ENCODE peak calls at places on chromosome 10, in five cellular contexts. H, V, O, D and B are unnamed samples.

GRCh38 chr10:29838529-29838928 is 203.8 kb upstream of the SVIL start:
- DNase-seq in H (no peak), V (no peak), O (no peak), D (no peak), B (no peak)

GRCh38 chr10:111076191-111076681 is 593 bp upstream of the ADRA2A start:
- DNase-seq in H (no peak), V (no peak), O (peak), D (peak), B (no peak)

GRCh38 chr10:75165684-75166622 is 44.6 kb upstream of the VDAC2 start:
- DNase-seq in H (no peak), V (no peak), O (no peak), D (no peak), B (no peak)

GRCh38 chr10:74586088-74586585 is 240.3 kb upstream of the KAT6B start:
- DNase-seq in H (no peak), V (no peak), O (no peak), D (peak), B (no peak)

GRCh38 chr10:114691442-114691941 is 33.4 kb upstream of the ABLIM1 start:
- DNase-seq in H (no peak), V (no peak), O (no peak), D (no peak), B (no peak)

GRCh38 chr10:84197643-84198042 is 3.3 kb downstream of the CDHR1 start:
- DNase-seq in H (no peak), V (no peak), O (no peak), D (no peak), B (no peak)

GRCh38 chr10:68271104-68271882 is 39.4 kb upstream of the ATOH7 start:
- DNase-seq in H (peak), V (no peak), O (no peak), D (no peak), B (no peak)

GRCh38 chr10:98694863-98695262 is 248.1 kb upstream of the HPS1 start:
- DNase-seq in H (no peak), V (no peak), O (no peak), D (no peak), B (no peak)

GRCh38 chr10:13272164-13272571 is 27.7 kb downstream of the PHYH start:
- DNase-seq in H (no peak), V (no peak), O (peak), D (peak), B (no peak)

GRCh38 chr10:97018251-97019212 is 167.2 kb downstream of the SLIT1 start:
- DNase-seq in H (no peak), V (no peak), O (no peak), D (no peak), B (peak)

GRCh38 chr10:85195596-85195995 is 867.2 kb downstream of the CCSER2 start:
- DNase-seq in H (no peak), V (no peak), O (no peak), D (no peak), B (no peak)

GRCh38 chr10:86100581-86101061 is 266.0 kb downstream of the GRID1 start:
- DNase-seq in H (no peak), V (no peak), O (no peak), D (no peak), B (no peak)

GRCh38 chr10:132450825-132451505 is 54.0 kb downstream of the PWWP2B start:
- DNase-seq in H (no peak), V (no peak), O (peak), D (no peak), B (peak)

GRCh38 chr10:86344714-86345161 is 21.9 kb downstream of the GRID1 start:
- DNase-seq in H (no peak), V (peak), O (no peak), D (no peak), B (peak)

GRCh38 chr10:93452143-93452542 is 30.0 kb downstream of the MYOF start:
- DNase-seq in H (no peak), V (no peak), O (no peak), D (no peak), B (no peak)

GRCh38 chr10:78621183-78621789 is 447.5 kb upstream of the ZMIZ1 start:
- DNase-seq in H (no peak), V (no peak), O (no peak), D (no peak), B (no peak)

GRCh38 chr10:118721005-118721876 is 33.5 kb downstream of the CACUL1 start:
- DNase-seq in H (no peak), V (no peak), O (no peak), D (peak), B (no peak)

GRCh38 chr10:114957673-114958072 is 19.7 kb downstream of the TRUB1 start:
- DNase-seq in H (no peak), V (no peak), O (no peak), D (no peak), B (no peak)

GRCh38 chr10:123043409-123043925 is 34.7 kb downstream of the ACADSB start:
- DNase-seq in H (peak), V (no peak), O (no peak), D (peak), B (no peak)

GRCh38 chr10:121556918-121557573 is 41.2 kb downstream of the FGFR2 start:
- DNase-seq in H (no peak), V (no peak), O (no peak), D (no peak), B (no peak)

GRCh38 chr10:63692205-63692896 is 171.2 kb downstream of the REEP3 start:
- DNase-seq in H (no peak), V (no peak), O (no peak), D (no peak), B (no peak)

GRCh38 chr10:4048245-4048864 is 263.3 kb upstream of the KLF6 start:
- DNase-seq in H (no peak), V (no peak), O (no peak), D (no peak), B (no peak)

GRCh38 chr10:44028384-44029137 is 356.3 kb downstream of the CXCL12 start:
- DNase-seq in H (no peak), V (no peak), O (no peak), D (no peak), B (no peak)

GRCh38 chr10:63628526-63629362 is 107.5 kb downstream of the REEP3 start:
- DNase-seq in H (no peak), V (no peak), O (peak), D (peak), B (no peak)

GRCh38 chr10:4353964-4354363 is 472.0 kb upstream of the AKR1E2 start:
- DNase-seq in H (no peak), V (no peak), O (no peak), D (no peak), B (no peak)

GRCh38 chr10:29203432-29203831 is 85.4 kb upstream of the LYZL1 start:
- DNase-seq in H (no peak), V (no peak), O (no peak), D (no peak), B (no peak)

GRCh38 chr10:25451401-25451800 is 276.6 kb downstream of the GPR158 start:
- DNase-seq in H (no peak), V (no peak), O (no peak), D (no peak), B (no peak)

GRCh38 chr10:43707755-43708154 is 59.1 kb upstream of the ZNF32 start:
- DNase-seq in H (no peak), V (no peak), O (peak), D (peak), B (no peak)

GRCh38 chr10:56537984-56538383 is 176.9 kb upstream of the ZWINT start:
- DNase-seq in H (no peak), V (no peak), O (no peak), D (no peak), B (no peak)

GRCh38 chr10:114042895-114043531 is 653 bp upstream of the ADRB1 start:
- DNase-seq in H (no peak), V (peak), O (peak), D (peak), B (no peak)

GRCh38 chr10:17512341-17513001 is 58.1 kb upstream of the ST8SIA6 start:
- DNase-seq in H (peak), V (peak), O (no peak), D (peak), B (no peak)

DNA sequence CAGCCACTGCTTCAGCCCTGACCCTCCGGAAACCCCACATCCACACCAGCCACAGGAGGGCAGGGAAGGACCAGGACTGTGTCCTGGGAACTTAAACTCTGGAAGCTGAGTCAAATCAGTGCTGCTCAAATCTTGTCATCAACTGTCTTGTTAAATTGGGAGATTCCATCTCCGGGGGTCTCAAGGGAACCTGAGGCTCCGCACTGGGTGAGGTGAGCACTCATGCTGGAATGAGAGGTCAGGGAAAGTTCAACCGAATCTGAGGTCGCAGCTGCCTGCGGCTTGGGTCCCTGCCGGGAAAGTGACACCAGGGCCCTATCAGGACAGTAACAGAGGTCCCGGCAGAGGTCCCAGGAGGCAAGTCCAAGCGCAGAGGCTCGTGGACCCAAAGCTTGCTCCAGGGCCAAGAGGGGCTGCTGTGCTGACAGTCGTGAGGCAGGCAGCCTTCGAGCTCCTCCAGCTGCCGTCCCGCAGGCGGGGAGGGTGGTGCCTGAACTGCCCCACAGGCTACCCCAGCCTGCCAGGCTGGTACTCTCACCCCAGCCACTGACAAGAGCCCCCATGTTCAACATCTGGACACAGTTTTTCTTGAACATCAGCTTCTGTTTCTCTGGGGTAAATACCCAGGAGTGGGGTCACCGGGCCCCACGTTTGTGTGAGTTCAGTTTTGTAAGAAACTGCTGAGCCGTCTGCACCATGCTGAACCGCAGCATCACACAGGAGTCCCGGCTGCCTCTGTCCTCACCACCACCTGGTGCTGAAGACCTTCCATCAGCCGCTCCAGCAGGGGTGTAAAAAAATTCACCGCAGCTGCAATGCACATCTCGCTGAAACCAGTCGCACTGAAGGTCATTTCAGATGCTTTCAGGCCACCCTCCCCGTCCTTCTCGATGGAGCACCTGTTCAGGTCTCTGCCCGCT is 101.0 kb downstream of the DIP2C start:
- DNase-seq in H (no peak), V (no peak), O (peak), D (peak), B (no peak)
- TF ChIP-seq CTCF in H (peak), V (no peak), O (peak), D (peak), B (peak)

DNA sequence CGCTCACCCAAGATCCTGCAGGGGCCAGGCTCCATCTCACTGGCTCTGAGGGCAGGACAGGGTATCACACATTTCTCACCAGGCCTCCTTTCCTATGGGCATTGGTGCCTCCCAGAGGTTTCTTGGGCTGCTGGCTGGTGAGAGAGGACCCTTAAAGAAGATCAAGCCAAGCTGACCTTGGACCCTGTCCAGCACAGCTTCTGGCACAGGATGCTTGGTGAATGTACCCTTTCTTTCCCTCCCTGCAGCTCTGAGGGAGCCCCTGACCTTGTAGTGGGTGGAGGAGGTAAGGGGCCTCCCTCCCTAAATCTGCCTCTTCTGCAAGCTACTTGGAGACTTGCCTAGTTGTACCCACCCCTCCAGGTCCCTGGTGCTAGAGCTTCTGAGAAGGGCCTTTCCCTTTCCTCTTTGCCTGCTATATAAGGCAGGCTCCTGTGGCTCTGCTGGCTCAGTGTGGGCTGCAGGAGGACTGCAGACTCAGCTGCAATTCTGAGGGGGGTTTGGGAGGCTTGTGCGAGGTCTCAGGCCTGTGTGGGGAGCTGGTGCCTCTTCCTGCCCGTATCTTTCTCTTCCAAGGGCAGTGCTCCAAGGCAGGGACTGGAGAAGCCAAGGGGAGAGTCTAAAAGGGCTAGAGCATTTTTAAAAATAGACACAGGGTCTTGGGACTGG is 11.8 kb upstream of the TRIM8 start:
- DNase-seq in H (no peak), V (no peak), O (peak), D (no peak), B (peak)
- TF ChIP-seq CTCF in H (peak), V (no peak), O (no peak), D (no peak), B (no peak)

GRCh38 chr10:34567854-34568253 is 247.2 kb downstream of the PARD3 start:
- DNase-seq in H (no peak), V (no peak), O (no peak), D (no peak), B (no peak)
- TF ChIP-seq CTCF in H (no peak), V (no peak), O (no peak), D (no peak), B (no peak)

GRCh38 chr10:71796749-71797405 is 23.6 kb upstream of the VSIR start:
- DNase-seq in H (no peak), V (peak), O (peak), D (no peak), B (no peak)
- TF ChIP-seq CTCF in H (no peak), V (no peak), O (no peak), D (no peak), B (no peak)